ENCODE peak calls at places on chromosomes 5 and 9, in nine cellular contexts. One of them, this sample, is unnamed.

GRCh38 chr9:88820055-88820454 is 171.2 kb upstream of the S1PR3 start:
- DNase-seq in astrocyte of the spinal cord: no peak
- DNase-seq in GM20000: no peak
- DNase-seq in H9: no peak
- DNase-seq in IMR-90: no peak
- DNase-seq in PC-9: peak
- DNase-seq in hepatocyte: no peak
- DNase-seq in pancreas: no peak
- DNase-seq in GM10248: no peak
- DNase-seq in this sample: peak

GRCh38 chr9:135222991-135223760 is 135.7 kb downstream of the OLFM1 start:
- DNase-seq in astrocyte of the spinal cord: no peak
- DNase-seq in GM20000: no peak
- DNase-seq in H9: no peak
- DNase-seq in IMR-90: no peak
- DNase-seq in PC-9: no peak
- DNase-seq in hepatocyte: no peak
- DNase-seq in pancreas: peak
- DNase-seq in GM10248: no peak
- DNase-seq in this sample: no peak

GRCh38 chr9:35867538-35867937 is 2.7 kb downstream of the OR13J1 start:
- DNase-seq in astrocyte of the spinal cord: no peak
- DNase-seq in GM20000: no peak
- DNase-seq in H9: no peak
- DNase-seq in IMR-90: no peak
- DNase-seq in PC-9: no peak
- DNase-seq in hepatocyte: no peak
- DNase-seq in pancreas: no peak
- DNase-seq in GM10248: no peak
- DNase-seq in this sample: no peak

GRCh38 chr5:169803077-169803981 is 166.3 kb downstream of the DOCK2 start:
- DNase-seq in astrocyte of the spinal cord: peak
- DNase-seq in GM20000: no peak
- DNase-seq in H9: no peak
- DNase-seq in IMR-90: peak
- DNase-seq in PC-9: peak
- DNase-seq in hepatocyte: peak
- DNase-seq in pancreas: no peak
- DNase-seq in GM10248: no peak
- DNase-seq in this sample: peak

GRCh38 chr5:52801329-52801728 is 13.6 kb downstream of the ITGA1 start:
- DNase-seq in astrocyte of the spinal cord: peak
- DNase-seq in GM20000: no peak
- DNase-seq in H9: no peak
- DNase-seq in IMR-90: peak
- DNase-seq in PC-9: no peak
- DNase-seq in hepatocyte: peak
- DNase-seq in pancreas: no peak
- DNase-seq in GM10248: no peak
- DNase-seq in this sample: peak

GRCh38 chr9:97572196-97572891 is 60.8 kb downstream of the TSTD2 start:
- DNase-seq in astrocyte of the spinal cord: no peak
- DNase-seq in GM20000: no peak
- DNase-seq in H9: no peak
- DNase-seq in IMR-90: no peak
- DNase-seq in PC-9: no peak
- DNase-seq in hepatocyte: no peak
- DNase-seq in pancreas: no peak
- DNase-seq in GM10248: no peak
- DNase-seq in this sample: no peak

GRCh38 chr9:121849554-121849953 is 198.1 kb downstream of the DAB2IP start:
- DNase-seq in astrocyte of the spinal cord: no peak
- DNase-seq in GM20000: no peak
- DNase-seq in H9: no peak
- DNase-seq in IMR-90: no peak
- DNase-seq in PC-9: no peak
- DNase-seq in hepatocyte: no peak
- DNase-seq in pancreas: no peak
- DNase-seq in GM10248: no peak
- DNase-seq in this sample: no peak

GRCh38 chr5:149054416-149054815 is 8.4 kb downstream of the SH3TC2 start:
- DNase-seq in astrocyte of the spinal cord: peak
- DNase-seq in GM20000: no peak
- DNase-seq in H9: no peak
- DNase-seq in IMR-90: peak
- DNase-seq in PC-9: no peak
- DNase-seq in hepatocyte: no peak
- DNase-seq in pancreas: no peak
- DNase-seq in GM10248: no peak
- DNase-seq in this sample: no peak

GRCh38 chr9:120569556-120569955 is 10.4 kb downstream of the CDK5RAP2 start:
- DNase-seq in astrocyte of the spinal cord: no peak
- DNase-seq in GM20000: no peak
- DNase-seq in H9: no peak
- DNase-seq in IMR-90: peak
- DNase-seq in PC-9: no peak
- DNase-seq in hepatocyte: no peak
- DNase-seq in pancreas: no peak
- DNase-seq in GM10248: no peak
- DNase-seq in this sample: no peak

GRCh38 chr5:1745806-1746370 is 53.7 kb downstream of the MRPL36 start:
- DNase-seq in astrocyte of the spinal cord: no peak
- DNase-seq in GM20000: no peak
- DNase-seq in H9: peak
- DNase-seq in IMR-90: no peak
- DNase-seq in PC-9: no peak
- DNase-seq in hepatocyte: no peak
- DNase-seq in pancreas: peak
- DNase-seq in GM10248: no peak
- DNase-seq in this sample: no peak

GRCh38 chr5:114544561-114544960 is 182.7 kb downstream of the KCNN2 start:
- DNase-seq in astrocyte of the spinal cord: no peak
- DNase-seq in GM20000: no peak
- DNase-seq in H9: no peak
- DNase-seq in IMR-90: no peak
- DNase-seq in PC-9: no peak
- DNase-seq in hepatocyte: peak
- DNase-seq in pancreas: no peak
- DNase-seq in GM10248: no peak
- DNase-seq in this sample: no peak

GRCh38 chr5:142630927-142631539 is 54.9 kb downstream of the FGF1 start:
- DNase-seq in astrocyte of the spinal cord: no peak
- DNase-seq in GM20000: no peak
- DNase-seq in H9: no peak
- DNase-seq in IMR-90: no peak
- DNase-seq in PC-9: no peak
- DNase-seq in hepatocyte: no peak
- DNase-seq in pancreas: no peak
- DNase-seq in GM10248: no peak
- DNase-seq in this sample: no peak

GRCh38 chr9:116809656-116810055 is 122.6 kb downstream of the TRIM32 start:
- DNase-seq in astrocyte of the spinal cord: no peak
- DNase-seq in GM20000: no peak
- DNase-seq in H9: no peak
- DNase-seq in IMR-90: no peak
- DNase-seq in PC-9: no peak
- DNase-seq in hepatocyte: no peak
- DNase-seq in pancreas: no peak
- DNase-seq in GM10248: no peak
- DNase-seq in this sample: no peak

GRCh38 chr5:82169892-82170291 is 108.3 kb downstream of the RPS23 start:
- DNase-seq in astrocyte of the spinal cord: no peak
- DNase-seq in GM20000: no peak
- DNase-seq in H9: no peak
- DNase-seq in IMR-90: no peak
- DNase-seq in PC-9: no peak
- DNase-seq in hepatocyte: no peak
- DNase-seq in pancreas: no peak
- DNase-seq in GM10248: peak
- DNase-seq in this sample: no peak

GRCh38 chr9:95225016-95225745 is 92.3 kb downstream of the FANCC start:
- DNase-seq in astrocyte of the spinal cord: no peak
- DNase-seq in GM20000: no peak
- DNase-seq in H9: no peak
- DNase-seq in IMR-90: peak
- DNase-seq in PC-9: no peak
- DNase-seq in hepatocyte: peak
- DNase-seq in pancreas: no peak
- DNase-seq in GM10248: no peak
- DNase-seq in this sample: no peak

GRCh38 chr5:175821790-175822211 is 49.6 kb upstream of the CPLX2 start:
- DNase-seq in astrocyte of the spinal cord: no peak
- DNase-seq in GM20000: no peak
- DNase-seq in H9: no peak
- DNase-seq in IMR-90: no peak
- DNase-seq in PC-9: peak
- DNase-seq in hepatocyte: no peak
- DNase-seq in pancreas: no peak
- DNase-seq in GM10248: peak
- DNase-seq in this sample: no peak

GRCh38 chr9:83620841-83621636 is 1.9 kb upstream of the IDNK start:
- DNase-seq in astrocyte of the spinal cord: peak
- DNase-seq in GM20000: peak
- DNase-seq in H9: peak
- DNase-seq in IMR-90: peak
- DNase-seq in PC-9: no peak
- DNase-seq in hepatocyte: peak
- DNase-seq in pancreas: no peak
- DNase-seq in GM10248: peak
- DNase-seq in this sample: peak

GRCh38 chr9:93436655-93437407 is 14.7 kb upstream of the FAM120A start:
- DNase-seq in astrocyte of the spinal cord: no peak
- DNase-seq in GM20000: no peak
- DNase-seq in H9: peak
- DNase-seq in IMR-90: no peak
- DNase-seq in PC-9: no peak
- DNase-seq in hepatocyte: no peak
- DNase-seq in pancreas: no peak
- DNase-seq in GM10248: no peak
- DNase-seq in this sample: no peak

GRCh38 chr9:93434056-93434455 is 17.4 kb upstream of the FAM120A start:
- DNase-seq in astrocyte of the spinal cord: no peak
- DNase-seq in GM20000: no peak
- DNase-seq in H9: no peak
- DNase-seq in IMR-90: no peak
- DNase-seq in PC-9: no peak
- DNase-seq in hepatocyte: no peak
- DNase-seq in pancreas: no peak
- DNase-seq in GM10248: no peak
- DNase-seq in this sample: no peak

GRCh38 chr9:93432964-93433363 is 18.5 kb upstream of the FAM120A start:
- DNase-seq in astrocyte of the spinal cord: no peak
- DNase-seq in GM20000: no peak
- DNase-seq in H9: no peak
- DNase-seq in IMR-90: no peak
- DNase-seq in PC-9: no peak
- DNase-seq in hepatocyte: no peak
- DNase-seq in pancreas: no peak
- DNase-seq in GM10248: no peak
- DNase-seq in this sample: no peak

GRCh38 chr9:93436218-93436617 is 15.3 kb upstream of the FAM120A start:
- DNase-seq in astrocyte of the spinal cord: no peak
- DNase-seq in GM20000: no peak
- DNase-seq in H9: no peak
- DNase-seq in IMR-90: no peak
- DNase-seq in PC-9: no peak
- DNase-seq in hepatocyte: no peak
- DNase-seq in pancreas: no peak
- DNase-seq in GM10248: no peak
- DNase-seq in this sample: no peak

DNA sequence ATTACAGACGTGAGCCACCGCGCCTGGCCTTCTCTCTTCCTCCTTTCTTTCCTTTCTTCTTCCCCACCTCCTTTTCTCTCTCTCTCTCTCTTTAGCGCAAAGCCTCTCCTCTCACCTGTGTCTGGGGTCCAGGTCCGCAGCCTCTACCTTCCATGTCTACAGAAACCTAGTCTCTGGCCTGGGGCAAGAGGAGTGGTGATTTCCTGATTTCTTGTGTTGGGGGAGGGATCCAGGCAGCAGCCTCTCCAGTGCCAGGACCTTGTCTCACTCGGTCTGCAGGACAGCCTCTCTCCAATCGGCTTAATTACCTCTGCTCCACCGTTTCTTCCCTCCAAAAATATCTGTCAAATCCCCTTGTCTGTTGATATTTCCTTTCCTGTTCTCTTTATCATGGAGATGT is 16.1 kb upstream of the FAM120A start:
- DNase-seq in astrocyte of the spinal cord: no peak
- DNase-seq in GM20000: no peak
- DNase-seq in H9: peak
- DNase-seq in IMR-90: no peak
- DNase-seq in PC-9: no peak
- DNase-seq in hepatocyte: no peak
- DNase-seq in pancreas: no peak
- DNase-seq in GM10248: no peak
- DNase-seq in this sample: no peak
- TF ChIP-seq CTCF in astrocyte of the spinal cord: no peak
- TF ChIP-seq CTCF in GM20000: no peak
- TF ChIP-seq CTCF in H9: no peak
- TF ChIP-seq CTCF in IMR-90: no peak
- TF ChIP-seq CTCF in PC-9: no peak
- TF ChIP-seq CTCF in hepatocyte: no peak
- TF ChIP-seq CTCF in pancreas: no peak
- TF ChIP-seq CTCF in GM10248: no peak
- TF ChIP-seq CTCF in this sample: no peak

GRCh38 chr9:112921549-112921948 is 30.9 kb upstream of the SLC46A2 start:
- DNase-seq in astrocyte of the spinal cord: peak
- DNase-seq in GM20000: peak
- DNase-seq in H9: peak
- DNase-seq in IMR-90: peak
- DNase-seq in PC-9: peak
- DNase-seq in hepatocyte: peak
- DNase-seq in pancreas: no peak
- DNase-seq in GM10248: no peak
- DNase-seq in this sample: peak

GRCh38 chr9:112925058-112925641 is 34.5 kb upstream of the SLC46A2 start:
- DNase-seq in astrocyte of the spinal cord: peak
- DNase-seq in GM20000: peak
- DNase-seq in H9: peak
- DNase-seq in IMR-90: peak
- DNase-seq in PC-9: peak
- DNase-seq in hepatocyte: peak
- DNase-seq in pancreas: no peak
- DNase-seq in GM10248: peak
- DNase-seq in this sample: peak
- TF ChIP-seq CTCF in astrocyte of the spinal cord: peak
- TF ChIP-seq CTCF in GM20000: no peak
- TF ChIP-seq CTCF in H9: peak
- TF ChIP-seq CTCF in IMR-90: peak
- TF ChIP-seq CTCF in PC-9: peak
- TF ChIP-seq CTCF in hepatocyte: peak
- TF ChIP-seq CTCF in pancreas: no peak
- TF ChIP-seq CTCF in GM10248: peak
- TF ChIP-seq CTCF in this sample: peak

GRCh38 chr9:124500796-124501611 is 6.2 kb downstream of the NR5A1 start:
- DNase-seq in astrocyte of the spinal cord: no peak
- DNase-seq in GM20000: no peak
- DNase-seq in H9: no peak
- DNase-seq in IMR-90: no peak
- DNase-seq in PC-9: no peak
- DNase-seq in hepatocyte: no peak
- DNase-seq in pancreas: no peak
- DNase-seq in GM10248: no peak
- DNase-seq in this sample: no peak
- TF ChIP-seq CTCF in astrocyte of the spinal cord: no peak
- TF ChIP-seq CTCF in GM20000: no peak
- TF ChIP-seq CTCF in H9: no peak
- TF ChIP-seq CTCF in IMR-90: no peak
- TF ChIP-seq CTCF in PC-9: no peak
- TF ChIP-seq CTCF in hepatocyte: no peak
- TF ChIP-seq CTCF in pancreas: no peak
- TF ChIP-seq CTCF in GM10248: no peak
- TF ChIP-seq CTCF in this sample: no peak

GRCh38 chr5:119340597-119341218 is 15.1 kb upstream of the TNFAIP8 start:
- DNase-seq in astrocyte of the spinal cord: no peak
- DNase-seq in GM20000: peak
- DNase-seq in H9: no peak
- DNase-seq in IMR-90: no peak
- DNase-seq in PC-9: no peak
- DNase-seq in hepatocyte: no peak
- DNase-seq in pancreas: no peak
- DNase-seq in GM10248: peak
- DNase-seq in this sample: peak
- TF ChIP-seq CTCF in astrocyte of the spinal cord: no peak
- TF ChIP-seq CTCF in GM20000: no peak
- TF ChIP-seq CTCF in H9: no peak
- TF ChIP-seq CTCF in IMR-90: no peak
- TF ChIP-seq CTCF in PC-9: no peak
- TF ChIP-seq CTCF in hepatocyte: no peak
- TF ChIP-seq CTCF in pancreas: no peak
- TF ChIP-seq CTCF in GM10248: no peak
- TF ChIP-seq CTCF in this sample: no peak